ENCODE peak calls at places on chromosome 6, in six cellular contexts. B, V, G, F, R and H are unnamed samples.

GRCh38 chr6:2498224-2498623 is 252.5 kb downstream of the MYLK4 start:
- DNase-seq in B (no peak), V (no peak), G (no peak), F (peak; percentile 85), R (peak; percentile 15), H (no peak)

GRCh38 chr6:25179051-25179778 is 100.0 kb upstream of the CARMIL1 start:
- DNase-seq in B (no peak), V (no peak), G (no peak), F (no peak), R (peak; percentile 75), H (no peak)

GRCh38 chr6:69835414-69836179 is 30.8 kb upstream of the COL19A1 start:
- DNase-seq in B (no peak), V (no peak), G (no peak), F (peak; percentile 11), R (peak; percentile 70), H (no peak)

GRCh38 chr6:94300424-94301144 is 881.2 kb upstream of the EPHA7 start:
- DNase-seq in B (peak; percentile 75), V (no peak), G (no peak), F (no peak), R (no peak), H (no peak)

GRCh38 chr6:110628330-110628729 is 151.9 kb upstream of the SLC22A16 start:
- DNase-seq in B (no peak), V (no peak), G (no peak), F (peak; percentile 17), R (no peak), H (no peak)

GRCh38 chr6:89069536-89070163 is 10.9 kb upstream of the PNRC1 start:
- DNase-seq in B (no peak), V (no peak), G (no peak), F (no peak), R (no peak), H (no peak)

GRCh38 chr6:91221072-91221471 is 634.2 kb upstream of the MAP3K7 start:
- DNase-seq in B (no peak), V (no peak), G (no peak), F (no peak), R (no peak), H (no peak)

GRCh38 chr6:162151050-162151658 is 576.4 kb downstream of the PRKN start:
- DNase-seq in B (no peak), V (no peak), G (no peak), F (no peak), R (peak; percentile 24), H (no peak)

GRCh38 chr6:12324096-12324495 is 33.9 kb downstream of the EDN1 start:
- DNase-seq in B (no peak), V (no peak), G (no peak), F (peak; percentile 100), R (peak; percentile 40), H (no peak)

GRCh38 chr6:125020385-125020784 is 58.1 kb downstream of the RNF217 start:
- DNase-seq in B (no peak), V (no peak), G (no peak), F (no peak), R (peak; percentile 45), H (no peak)

GRCh38 chr6:43936476-43936875 is 166.5 kb downstream of the VEGFA start:
- DNase-seq in B (no peak), V (no peak), G (no peak), F (no peak), R (no peak), H (no peak)